ENCODE peak calls at places on chromosomes 4 and X, in five cellular contexts. J is HepG2, S is IMR-90, U is A549, Z is H1. X is an unnamed sample.

GRCh38 chr4:186587416-186588018 is 32.1 kb upstream of the MTNR1A start:
- DNase-seq in S (peak), J (peak), Z (no peak), U (peak), X (peak)

GRCh38 chr4:103002551-103002950 is 17.0 kb downstream of the SLC9B1 start:
- DNase-seq in J (no peak), S (peak), U (no peak), Z (no peak), X (no peak)

GRCh38 chrX:17580529-17581155 is 156.7 kb upstream of the SCML1 start:
- DNase-seq in Z (no peak), J (no peak), U (no peak), S (peak), X (no peak)

GRCh38 chr4:73662709-73663546 is 42.7 kb upstream of the RASSF6 start:
- DNase-seq in Z (no peak), J (no peak), U (peak), S (peak), X (no peak)

GRCh38 chrX:136209016-136209738 is 42.0 kb downstream of the MAP7D3 start:
- DNase-seq in U (peak), J (no peak), S (peak), Z (no peak), X (peak)

GRCh38 chrX:1524874-1525582 is 12.0 kb downstream of the P2RY8 start:
- DNase-seq in U (no peak), Z (no peak), J (no peak), S (no peak), X (no peak)

GRCh38 chr4:41418444-41418843 is 119.5 kb upstream of the LIMCH1 start:
- DNase-seq in Z (no peak), S (peak), U (no peak), J (no peak), X (no peak)

GRCh38 chr4:120922390-120923200 is at the start of gene PRDM5:
- DNase-seq in U (peak), S (peak), J (no peak), Z (peak), X (no peak)

GRCh38 chrX:346034-346813 is 27.6 kb upstream of the GTPBP6 start:
- DNase-seq in S (no peak), U (no peak), J (no peak), Z (no peak), X (no peak)

GRCh38 chr4:47972181-47972580 is 44.3 kb downstream of the CNGA1 start:
- DNase-seq in S (no peak), J (no peak), U (no peak), Z (no peak), X (no peak)

GRCh38 chr4:149371021-149371420 is 444.6 kb downstream of the IQCM start:
- DNase-seq in J (peak), U (peak), S (peak), Z (peak), X (peak)

GRCh38 chr4:185580699-185581098 is 45.4 kb upstream of the PDLIM3 start:
- DNase-seq in Z (no peak), J (no peak), S (peak), U (no peak), X (no peak)

GRCh38 chrX:37796805-37797204 is 16.9 kb downstream of the CYBB start:
- DNase-seq in U (no peak), J (no peak), S (no peak), Z (no peak), X (no peak)

GRCh38 chr4:1872918-1873269 is 1.7 kb downstream of the NSD2 start:
- DNase-seq in Z (no peak), S (peak), U (no peak), J (no peak), X (peak)

GRCh38 chr4:101089168-101089567 is 258.2 kb downstream of the PPP3CA start:
- DNase-seq in Z (no peak), U (no peak), S (no peak), J (no peak), X (no peak)

GRCh38 chrX:1249101-1249887 is 19.3 kb upstream of the CSF2RA start:
- DNase-seq in J (peak), Z (no peak), S (no peak), U (peak), X (no peak)

GRCh38 chr4:83108101-83108861 is 6.2 kb downstream of the PLAC8 start:
- DNase-seq in J (no peak), U (no peak), S (no peak), Z (no peak), X (no peak)

GRCh38 chr4:36088542-36088941 is 155.8 kb downstream of the ARAP2 start:
- DNase-seq in Z (no peak), U (peak), S (no peak), J (peak), X (no peak)

GRCh38 chr4:154491341-154491679 is 289 bp downstream of the DCHS2 start:
- DNase-seq in J (no peak), S (peak), U (peak), Z (no peak), X (no peak)

GRCh38 chr4:128517096-128517738 is 229.6 kb upstream of the PGRMC2 start:
- DNase-seq in S (peak), U (no peak), Z (no peak), J (no peak), X (peak)

DNA sequence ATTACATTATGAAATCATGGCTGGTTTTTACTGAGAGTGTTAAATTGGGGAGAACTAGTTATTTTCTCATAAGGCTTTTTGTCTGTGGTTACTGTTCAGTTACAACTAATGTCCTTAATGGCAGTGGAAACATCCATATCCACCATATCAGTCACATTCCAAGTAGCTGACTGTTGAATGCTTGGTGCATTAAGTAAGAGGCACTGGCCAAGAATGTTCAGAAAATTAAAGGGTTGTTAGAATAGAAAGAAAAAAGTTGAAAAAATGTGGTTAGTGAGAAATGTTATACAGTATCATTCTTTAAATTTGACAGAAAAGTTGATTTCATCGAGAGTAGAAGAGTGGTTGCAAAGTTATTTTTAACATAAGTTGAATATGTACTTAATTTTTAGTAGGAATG is 2407.3 kb downstream of the ARAP2 start:
- DNase-seq in J (no peak), Z (no peak), U (peak), S (peak), X (no peak)
- TF ChIP-seq MAFK in J (no peak), Z (no peak), U (no peak), S (no peak), X (no peak)

GRCh38 chr4:139819082-139819481 is 153.5 kb downstream of the MGST2 start:
- DNase-seq in J (no peak), U (no peak), S (no peak), Z (no peak), X (no peak)

GRCh38 chr4:139816856-139817255 is 151.2 kb downstream of the MGST2 start:
- DNase-seq in S (no peak), U (peak), Z (no peak), J (no peak), X (no peak)

GRCh38 chr4:139814285-139815015 is 148.8 kb downstream of the MGST2 start:
- DNase-seq in S (peak), U (no peak), J (no peak), Z (no peak), X (no peak)

GRCh38 chr4:139817657-139818452 is 152.2 kb downstream of the MGST2 start:
- DNase-seq in S (no peak), Z (no peak), J (no peak), U (no peak), X (no peak)

GRCh38 chr4:139815646-139816601 is 150.3 kb downstream of the MGST2 start:
- DNase-seq in Z (no peak), U (peak), S (peak), J (no peak), X (no peak)
- H3K4me3 ChIP-seq in Z (peak), U (no peak), S (peak), J (no peak), X (no peak)

GRCh38 chr4:10461091-10461849 is 4.0 kb upstream of the ZNF518B start:
- DNase-seq in U (peak), J (no peak), Z (no peak), S (peak), X (peak)
- TF ChIP-seq MAFK in U (no peak), J (no peak), Z (no peak), S (no peak), X (no peak)

GRCh38 chr4:151673913-151674520 is 86.8 kb downstream of the GATB start:
- DNase-seq in Z (no peak), S (no peak), J (no peak), U (no peak), X (no peak)
- H3K4me3 ChIP-seq in Z (no peak), S (no peak), J (no peak), U (no peak), X (no peak)

GRCh38 chrX:9516635-9517034 is 51.8 kb downstream of the TBL1X start:
- DNase-seq in J (no peak), U (no peak), S (no peak), Z (no peak), X (no peak)

GRCh38 chrX:9517062-9517461 is 52.2 kb downstream of the TBL1X start:
- DNase-seq in J (no peak), S (no peak), U (no peak), Z (no peak), X (no peak)

GRCh38 chrX:9518896-9519295 is 54.0 kb downstream of the TBL1X start:
- DNase-seq in J (no peak), U (no peak), S (no peak), Z (no peak), X (peak)

GRCh38 chrX:9520211-9520590 is 55.3 kb downstream of the TBL1X start:
- DNase-seq in J (no peak), Z (no peak), S (no peak), U (no peak), X (no peak)

DNA sequence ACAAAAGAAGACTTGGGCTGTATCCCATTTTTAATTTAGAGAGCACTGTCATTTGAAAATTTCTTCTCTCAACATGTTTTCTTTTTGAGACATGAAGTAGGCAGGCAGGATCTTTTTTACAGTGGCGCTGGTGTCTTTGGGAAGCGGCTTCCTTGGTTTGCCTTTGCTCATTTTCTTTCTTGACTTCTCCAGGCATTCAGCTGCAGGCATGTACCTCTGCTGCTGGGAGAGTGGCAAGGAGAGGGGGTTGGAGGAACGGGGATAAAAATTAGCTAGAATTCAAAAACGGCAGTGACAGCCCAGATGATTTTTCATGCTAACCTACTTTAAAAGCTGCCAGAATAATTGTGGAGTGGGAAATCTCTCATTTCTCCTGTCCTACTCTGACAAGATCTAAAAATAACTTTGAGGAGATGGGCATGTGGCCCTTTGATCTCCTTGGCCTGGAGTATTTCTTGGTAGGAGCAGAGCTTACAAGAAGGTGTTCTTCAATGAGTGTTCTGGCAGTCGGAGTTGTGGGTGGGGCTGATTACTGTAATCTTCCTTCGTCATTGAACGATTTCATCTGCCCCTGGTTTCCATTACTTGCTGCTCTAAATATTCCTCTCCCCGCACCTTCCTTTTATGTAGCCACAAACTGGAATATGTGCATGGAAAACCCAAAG is 54.8 kb downstream of the TBL1X start:
- DNase-seq in Z (no peak), J (no peak), S (no peak), U (no peak), X (no peak)
- TF ChIP-seq MAFK in Z (no peak), J (no peak), S (no peak), U (no peak), X (no peak)

DNA sequence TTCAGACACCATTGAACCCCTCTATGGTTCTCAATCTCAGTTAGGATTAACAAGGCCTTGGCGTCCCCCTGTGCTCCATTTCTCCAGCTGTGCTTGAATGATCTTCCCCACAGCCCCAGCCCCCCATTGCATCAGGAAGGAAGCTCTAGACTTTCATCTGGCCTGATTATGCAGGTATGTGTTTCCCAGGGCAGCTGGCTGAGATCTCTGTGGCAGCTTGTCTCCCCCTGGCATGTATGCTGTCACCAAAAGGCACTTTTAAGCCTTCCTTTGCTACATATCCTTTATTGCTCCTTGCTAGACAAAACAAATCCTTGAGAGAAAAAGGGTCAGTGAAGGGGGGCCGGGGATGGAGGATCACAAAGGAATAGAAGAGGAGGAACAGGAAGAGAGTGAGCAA is 1056.0 kb upstream of the SLIT2 start:
- DNase-seq in U (no peak), Z (peak), S (no peak), J (no peak), X (no peak)
- H3K4me3 ChIP-seq in U (no peak), Z (peak), S (no peak), J (no peak), X (no peak)

X was measured in K562.